ENCODE peak calls at places on chromosomes 12 and 14, in seven cellular contexts. O, T, P, R, G, Z and Q are unnamed samples.

GRCh38 chr12:69886101-69886500 is 61.1 kb downstream of the MYRFL start:
- DNase-seq in O (no peak), T (no peak), P (no peak), R (no peak), G (no peak), Z (no peak), Q (no peak)

GRCh38 chr12:113248842-113249435 is 27.7 kb downstream of the TPCN1 start:
- DNase-seq in O (no peak), T (no peak), P (no peak), R (no peak), G (no peak), Z (no peak), Q (no peak)

GRCh38 chr12:121300083-121300819 is 3.7 kb upstream of the CAMKK2 start:
- DNase-seq in O (no peak), T (no peak), P (no peak), R (no peak), G (no peak), Z (no peak), Q (no peak)

GRCh38 chr12:75854681-75855309 is 176.8 kb downstream of the PHLDA1 start:
- DNase-seq in O (no peak), T (no peak), P (no peak), R (no peak), G (no peak), Z (no peak), Q (no peak)

GRCh38 chr14:55454264-55455151 is 14.1 kb upstream of the TBPL2 start:
- DNase-seq in O (no peak), T (peak), P (no peak), R (no peak), G (no peak), Z (peak), Q (peak)

GRCh38 chr12:45655186-45655585 is 74.3 kb upstream of the ARID2 start:
- DNase-seq in O (no peak), T (peak), P (peak), R (no peak), G (no peak), Z (no peak), Q (peak)

GRCh38 chr14:44961151-44961729 is 507 bp downstream of the KLHL28 start:
- DNase-seq in O (peak), T (peak), P (peak), R (peak), G (peak), Z (peak), Q (peak)

GRCh38 chr14:95701846-95702221 is 12.1 kb downstream of the TCL1A start:
- DNase-seq in O (no peak), T (peak), P (peak), R (no peak), G (no peak), Z (no peak), Q (no peak)

GRCh38 chr14:89249972-89250371 is 167.1 kb downstream of the FOXN3 start:
- DNase-seq in O (no peak), T (no peak), P (no peak), R (no peak), G (no peak), Z (no peak), Q (no peak)

GRCh38 chr14:50954811-50955372 is 10.6 kb upstream of the PYGL start:
- DNase-seq in O (no peak), T (peak), P (peak), R (peak), G (no peak), Z (peak), Q (peak)

GRCh38 chr14:33432407-33433023 is 493.8 kb downstream of the NPAS3 start:
- DNase-seq in O (peak), T (peak), P (no peak), R (no peak), G (no peak), Z (peak), Q (peak)

GRCh38 chr14:21486640-21487087 is 9.7 kb downstream of the TOX4 start:
- DNase-seq in O (no peak), T (peak), P (no peak), R (no peak), G (no peak), Z (no peak), Q (no peak)

GRCh38 chr12:82565982-82566381 is 120.7 kb upstream of the TMTC2 start:
- DNase-seq in O (no peak), T (no peak), P (no peak), R (no peak), G (no peak), Z (no peak), Q (no peak)

GRCh38 chr12:13275366-13275765 is 78.8 kb downstream of the EMP1 start:
- DNase-seq in O (no peak), T (no peak), P (no peak), R (no peak), G (no peak), Z (no peak), Q (no peak)

GRCh38 chr12:46722737-46723136 is 103.1 kb downstream of the SLC38A4 start:
- DNase-seq in O (no peak), T (peak), P (no peak), R (no peak), G (no peak), Z (peak), Q (no peak)

GRCh38 chr14:22973217-22974032 is 8.9 kb downstream of the AJUBA start:
- DNase-seq in O (no peak), T (peak), P (peak), R (peak), G (no peak), Z (peak), Q (peak)

GRCh38 chr14:72892103-72892878 is 1.6 kb downstream of the DPF3 start:
- DNase-seq in O (peak), T (peak), P (peak), R (peak), G (peak), Z (no peak), Q (peak)

GRCh38 chr14:51626788-51627187 is 24.9 kb upstream of the FRMD6 start:
- DNase-seq in O (no peak), T (no peak), P (no peak), R (no peak), G (no peak), Z (no peak), Q (no peak)

GRCh38 chr12:81705586-81705985 is 53.6 kb downstream of the PPFIA2 start:
- DNase-seq in O (no peak), T (no peak), P (no peak), R (no peak), G (no peak), Z (no peak), Q (no peak)

GRCh38 chr12:89349814-89350213 is 2.5 kb downstream of the DUSP6 start:
- DNase-seq in O (peak), T (peak), P (peak), R (no peak), G (no peak), Z (peak), Q (peak)

GRCh38 chr12:78473136-78473535 is 391.4 kb upstream of the SYT1 start:
- DNase-seq in O (no peak), T (peak), P (no peak), R (no peak), G (no peak), Z (no peak), Q (peak)

GRCh38 chr12:113831016-113831415 is 135.1 kb downstream of the RBM19 start:
- DNase-seq in O (no peak), T (peak), P (no peak), R (no peak), G (no peak), Z (peak), Q (no peak)

GRCh38 chr12:6351622-6352021 is 9.7 kb upstream of the TNFRSF1A start:
- DNase-seq in O (no peak), T (no peak), P (no peak), R (no peak), G (no peak), Z (no peak), Q (no peak)

GRCh38 chr12:94435511-94435927 is 24.1 kb downstream of the CEP83 start:
- DNase-seq in O (no peak), T (peak), P (no peak), R (no peak), G (no peak), Z (no peak), Q (no peak)

GRCh38 chr12:11723993-11724392 is 74.5 kb downstream of the ETV6 start:
- DNase-seq in O (no peak), T (peak), P (peak), R (no peak), G (no peak), Z (no peak), Q (no peak)

GRCh38 chr12:52690351-52691075 is 10.3 kb upstream of the KRT1 start:
- DNase-seq in O (no peak), T (no peak), P (peak), R (no peak), G (no peak), Z (no peak), Q (no peak)

GRCh38 chr14:72726444-72726843 is 167.5 kb downstream of the DPF3 start:
- DNase-seq in O (no peak), T (peak), P (no peak), R (no peak), G (no peak), Z (no peak), Q (no peak)

GRCh38 chr14:80944861-80945617 is 3.5 kb upstream of the CEP128 start:
- DNase-seq in O (no peak), T (no peak), P (no peak), R (no peak), G (no peak), Z (no peak), Q (no peak)

GRCh38 chr12:95231190-95231589 is 13.6 kb downstream of the VEZT start:
- DNase-seq in O (no peak), T (peak), P (no peak), R (no peak), G (no peak), Z (peak), Q (no peak)

GRCh38 chr12:69534389-69534822 is 50.9 kb upstream of the CCT2 start:
- DNase-seq in O (peak), T (peak), P (peak), R (peak), G (peak), Z (peak), Q (peak)

GRCh38 chr12:47867496-47867941 is 37.3 kb downstream of the VDR start:
- DNase-seq in O (no peak), T (peak), P (no peak), R (no peak), G (no peak), Z (peak), Q (peak)

GRCh38 chr12:9649532-9649940 is 20.0 kb upstream of the CLEC2D start:
- DNase-seq in O (no peak), T (no peak), P (peak), R (no peak), G (no peak), Z (no peak), Q (peak)

GRCh38 chr12:90216815-90217214 is 508.2 kb upstream of the ATP2B1 start:
- DNase-seq in O (no peak), T (peak), P (no peak), R (no peak), G (no peak), Z (no peak), Q (peak)

GRCh38 chr14:33836203-33836894 is 114.5 kb downstream of the EGLN3 start:
- DNase-seq in O (peak), T (no peak), P (peak), R (no peak), G (no peak), Z (no peak), Q (peak)

GRCh38 chr14:63287661-63288483 is 30.9 kb downstream of the GPHB5 start:
- DNase-seq in O (no peak), T (peak), P (no peak), R (no peak), G (no peak), Z (no peak), Q (no peak)

GRCh38 chr12:98513379-98514318 is 1.7 kb upstream of the TMPO start:
- DNase-seq in O (no peak), T (no peak), P (no peak), R (no peak), G (no peak), Z (no peak), Q (no peak)

GRCh38 chr12:106583578-106584103 is 837 bp downstream of the RFX4 start:
- DNase-seq in O (no peak), T (no peak), P (peak), R (no peak), G (peak), Z (no peak), Q (peak)

GRCh38 chr12:113145720-113146551 is 3.6 kb upstream of the CFAP73 start:
- DNase-seq in O (no peak), T (peak), P (no peak), R (no peak), G (no peak), Z (no peak), Q (no peak)

GRCh38 chr12:4763549-4763948 is 43.3 kb downstream of the GALNT8 start:
- DNase-seq in O (no peak), T (peak), P (peak), R (no peak), G (no peak), Z (peak), Q (no peak)